ENCODE peak calls at places on chromosomes 6 and 20, in six cellular contexts. A, F, X, S, Q and B are unnamed samples.

GRCh38 chr20:4135385-4136077 is 120.2 kb upstream of the RNF24 start:
- DNase-seq in Q (peak; percentile 40), F (no peak), X (no peak), A (peak; percentile 99), S (no peak), B (no peak)

GRCh38 chr6:148593130-148593812 is 153.6 kb upstream of the UST start:
- DNase-seq in Q (peak; percentile 42), S (no peak), A (no peak), F (no peak), X (no peak), B (no peak)

GRCh38 chr6:40894962-40895799 is 143.8 kb downstream of the UNC5CL start:
- DNase-seq in F (peak; percentile 70), A (peak; percentile 43), S (no peak), X (peak; percentile 13), Q (peak; percentile 21), B (peak; percentile 54)

GRCh38 chr6:169847141-169847674 is 95.8 kb downstream of the ERMARD start:
- DNase-seq in S (no peak), X (no peak), A (no peak), Q (peak; percentile 3), F (no peak), B (no peak)

GRCh38 chr6:144150673-144151009 is 324 bp downstream of the STX11 start:
- DNase-seq in Q (no peak), S (no peak), X (no peak), F (peak; percentile 56), A (no peak), B (peak; percentile 46)

GRCh38 chr6:106379951-106380350 is 19.4 kb downstream of the CRYBG1 start:
- DNase-seq in A (no peak), F (no peak), X (no peak), Q (no peak), S (no peak), B (no peak)

GRCh38 chr20:2738331-2738730 is 45.8 kb downstream of the EBF4 start:
- DNase-seq in F (no peak), X (no peak), S (peak; percentile 70), Q (no peak), A (no peak), B (no peak)

GRCh38 chr6:15402401-15403045 is 156.7 kb downstream of the JARID2 start:
- DNase-seq in Q (no peak), S (no peak), F (no peak), X (no peak), A (no peak), B (no peak)

GRCh38 chr6:122998403-122998965 is 2.4 kb downstream of the CLVS2 start:
- DNase-seq in A (no peak), X (no peak), Q (no peak), S (no peak), F (no peak), B (no peak)

GRCh38 chr6:1081566-1081965 is 230.3 kb upstream of the FOXQ1 start:
- DNase-seq in A (no peak), S (no peak), Q (no peak), F (no peak), X (no peak), B (no peak)

GRCh38 chr6:129978148-129978916 is 40.0 kb upstream of the L3MBTL3 start:
- DNase-seq in Q (no peak), X (no peak), S (no peak), F (no peak), A (no peak), B (no peak)

GRCh38 chr6:35624341-35625070 is 64.2 kb downstream of the FKBP5 start:
- DNase-seq in Q (no peak), F (no peak), A (peak; percentile 47), S (no peak), X (no peak), B (no peak)

GRCh38 chr6:116385462-116385807 is 14.7 kb downstream of the DSE start:
- DNase-seq in S (no peak), F (no peak), X (no peak), Q (no peak), A (no peak), B (no peak)

GRCh38 chr6:148288566-148288965 is 54.1 kb upstream of the SASH1 start:
- DNase-seq in Q (no peak), S (no peak), A (no peak), X (no peak), F (no peak), B (no peak)

GRCh38 chr6:9766240-9766915 is 648.5 kb downstream of the TFAP2A start:
- DNase-seq in X (no peak), S (no peak), A (no peak), F (no peak), Q (no peak), B (no peak)

GRCh38 chr20:5918856-5919633 is 31.3 kb downstream of the TRMT6 start:
- DNase-seq in F (no peak), Q (no peak), X (no peak), A (peak; percentile 53), S (no peak), B (no peak)

GRCh38 chr6:152508477-152508876 is 128.7 kb downstream of the SYNE1 start:
- DNase-seq in X (no peak), Q (no peak), S (no peak), F (no peak), A (no peak), B (no peak)

GRCh38 chr6:51339728-51340127 is 521.1 kb downstream of the TFAP2B start:
- DNase-seq in S (no peak), X (no peak), F (no peak), A (no peak), Q (no peak), B (no peak)

GRCh38 chr6:35049885-35050284 is 91.3 kb downstream of the TCP11 start:
- DNase-seq in X (no peak), S (no peak), F (peak; percentile 86), A (no peak), Q (no peak), B (peak; percentile 57)

GRCh38 chr6:118921084-118921483 is 13.9 kb downstream of the MCM9 start:
- DNase-seq in S (no peak), X (no peak), Q (no peak), F (no peak), A (no peak), B (no peak)

GRCh38 chr6:25369450-25370086 is 90.4 kb downstream of the CARMIL1 start:
- DNase-seq in Q (no peak), F (no peak), A (peak; percentile 23), X (peak; percentile 47), S (peak; percentile 80), B (no peak)

GRCh38 chr6:72182337-72183246 is 296.2 kb downstream of the RIMS1 start:
- DNase-seq in S (no peak), A (no peak), F (no peak), Q (no peak), X (peak; percentile 49), B (peak; percentile 57)

GRCh38 chr6:104955491-104955890 is 1.4 kb upstream of the LIN28B start:
- DNase-seq in Q (no peak), A (no peak), X (no peak), F (no peak), S (no peak), B (no peak)

DNA sequence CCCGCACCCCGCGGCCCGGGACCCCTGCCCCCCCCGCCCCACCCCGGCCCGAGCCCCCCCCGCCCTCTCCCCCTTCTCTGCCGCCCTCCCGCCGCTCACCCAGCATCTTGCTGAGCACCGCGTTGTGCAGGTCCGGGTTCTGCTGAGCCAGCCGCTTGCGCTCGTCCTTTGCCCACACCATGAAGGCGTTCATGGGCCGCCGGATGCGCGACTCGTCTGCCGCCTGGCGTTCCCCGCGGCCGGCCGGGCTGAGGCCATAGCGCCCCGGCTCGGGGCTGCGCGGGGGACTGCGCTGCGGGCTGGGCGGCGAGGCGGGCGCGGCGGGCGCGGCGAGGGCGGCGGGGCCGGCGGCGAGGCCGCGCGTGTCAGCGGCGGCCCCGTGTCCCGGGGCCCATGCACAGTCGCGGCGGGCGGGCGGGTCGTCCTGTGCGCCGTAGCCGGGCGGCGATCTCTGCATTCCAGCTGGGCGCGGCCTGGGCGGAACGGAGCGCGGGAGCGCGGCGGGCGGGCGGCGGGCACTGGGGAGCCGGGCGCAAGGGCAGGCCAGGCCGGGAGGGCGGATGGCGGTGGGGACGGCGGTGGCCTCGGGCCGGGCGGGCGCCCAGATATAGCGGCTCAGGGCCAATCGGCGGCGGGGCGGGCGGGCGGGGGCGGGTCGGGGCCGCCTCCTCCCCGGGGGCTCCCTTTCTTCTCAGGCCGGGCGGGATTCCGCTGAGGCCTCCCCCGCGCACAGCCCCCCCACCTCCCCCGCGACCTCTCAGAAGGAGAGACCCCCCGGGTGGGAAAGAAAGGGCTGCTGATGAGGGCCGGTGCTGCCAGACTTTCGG is at the start of gene SOX18:
- DNase-seq in F (no peak), X (no peak), Q (no peak), A (no peak), S (no peak), B (no peak)
- TF ChIP-seq POLR2A in F (peak; percentile 47), X (no peak), Q (no peak), A (no peak), S (no peak), B (no peak)

GRCh38 chr6:18379376-18380117 is 7.6 kb upstream of the RNF144B start:
- DNase-seq in F (no peak), S (no peak), X (no peak), A (no peak), Q (no peak), B (no peak)

GRCh38 chr6:18384621-18385020 is 2.5 kb upstream of the RNF144B start:
- DNase-seq in A (no peak), X (peak; percentile 38), F (no peak), S (no peak), Q (no peak), B (no peak)

DNA sequence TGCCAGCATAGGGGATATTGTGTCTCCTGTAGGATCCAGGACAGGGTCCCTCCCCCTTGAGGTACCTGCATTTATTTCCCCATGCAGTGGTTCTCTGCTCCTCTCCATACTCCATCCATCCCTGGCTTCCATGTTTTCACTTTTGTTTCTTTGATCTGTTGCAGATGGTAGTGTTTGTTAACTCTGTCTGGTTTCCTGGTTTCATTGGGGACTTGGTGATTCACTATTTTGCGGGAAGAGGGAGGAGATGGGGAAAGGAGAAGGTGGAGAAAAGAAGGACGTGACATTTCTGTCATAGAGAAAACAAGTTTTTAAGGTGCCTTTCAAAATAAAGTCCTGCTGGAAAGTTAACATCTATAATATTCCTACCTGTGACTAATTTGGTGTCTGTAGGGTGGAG is 7.0 kb upstream of the RNF144B start:
- DNase-seq in S (no peak), F (no peak), Q (no peak), X (no peak), A (no peak), B (no peak)
- H3K27ac ChIP-seq in S (no peak overlapping the region), F (no peak overlapping the region), Q (no peak overlapping the region), X (no peak overlapping the region), A (no peak overlapping the region), B (no peak overlapping the region)

GRCh38 chr20:62554214-62554897 is 78.6 kb upstream of the GATA5 start:
- DNase-seq in S (no peak), A (no peak), F (no peak), X (no peak), Q (no peak), B (no peak)
- TF ChIP-seq POLR2A in S (no peak), A (no peak), F (no peak), X (no peak), Q (no peak), B (no peak)

GRCh38 chr6:132017921-132018320 is 66.7 kb upstream of the CCN2 start:
- DNase-seq in F (no peak), Q (no peak), A (no peak), S (no peak), X (no peak), B (no peak)

GRCh38 chr6:132025468-132025867 is 74.3 kb upstream of the CCN2 start:
- DNase-seq in F (no peak), S (no peak), X (no peak), A (no peak), Q (no peak), B (no peak)

GRCh38 chr6:132020138-132020551 is 69.0 kb upstream of the CCN2 start:
- DNase-seq in X (peak; percentile 19), S (peak; percentile 95), F (no peak), Q (peak; percentile 53), A (no peak), B (no peak)

GRCh38 chr6:132023490-132023889 is 72.3 kb upstream of the CCN2 start:
- DNase-seq in F (no peak), X (no peak), S (no peak), Q (no peak), A (peak; percentile 50), B (no peak)

GRCh38 chr6:132021552-132022375 is 70.6 kb upstream of the CCN2 start:
- DNase-seq in Q (no peak), A (peak; percentile 96), F (no peak), S (no peak), X (no peak), B (no peak)
- H3K27ac ChIP-seq in Q (no peak overlapping the region), A (peak overlapping the region; percentile 80), F (no peak overlapping the region), S (peak overlapping the region; percentile 80), X (no peak overlapping the region), B (no peak overlapping the region)